ENCODE peak calls at places on chromosome 21, in six cellular contexts. Q is brain microvascular endothelial cell, C is colonic mucosa, K is cardiac fibroblast, S is heart right ventricle, Y is tibial artery. D is an unnamed sample.

GRCh38 chr21:31201144-31201543 is 142.9 kb downstream of the TIAM1 start:
- DNase-seq in Q (no peak), C (no peak), K (no peak), S (no peak), Y (no peak), D (no peak)

GRCh38 chr21:41616063-41616591 is 108.2 kb upstream of the TMPRSS2 start:
- DNase-seq in Q (peak), C (no peak), K (peak), S (no peak), Y (no peak), D (peak)

GRCh38 chr21:25369524-25370300 is 237.6 kb downstream of the MRPL39 start:
- DNase-seq in Q (no peak), C (no peak), K (peak), S (no peak), Y (no peak), D (peak)

GRCh38 chr21:41692216-41692615 is 74.6 kb downstream of the RIPK4 start:
- DNase-seq in Q (no peak), C (no peak), K (no peak), S (no peak), Y (no peak), D (no peak)

GRCh38 chr21:46018615-46019014 is 37.0 kb downstream of the COL6A1 start:
- DNase-seq in Q (no peak), C (no peak), K (no peak), S (no peak), Y (no peak), D (no peak)

GRCh38 chr21:14551741-14552140 is 5.6 kb upstream of the SAMSN1 start:
- DNase-seq in Q (no peak), C (no peak), K (peak), S (no peak), Y (no peak), D (no peak)

GRCh38 chr21:32886339-32886738 is 114.8 kb upstream of the PAXBP1 start:
- DNase-seq in Q (no peak), C (no peak), K (no peak), S (no peak), Y (no peak), D (no peak)

GRCh38 chr21:17853393-17854275 is 34.5 kb upstream of the C21orf91 start:
- DNase-seq in Q (no peak), C (no peak), K (no peak), S (no peak), Y (no peak), D (no peak)

GRCh38 chr21:26920055-26920454 is 46.8 kb downstream of the ADAMTS5 start:
- DNase-seq in Q (no peak), C (no peak), K (peak), S (no peak), Y (no peak), D (peak)

GRCh38 chr21:18155508-18156193 is 89.0 kb upstream of the CHODL start:
- DNase-seq in Q (peak), C (no peak), K (peak), S (no peak), Y (no peak), D (no peak)

GRCh38 chr21:25329227-25329626 is 278.1 kb downstream of the MRPL39 start:
- DNase-seq in Q (no peak), C (no peak), K (peak), S (no peak), Y (no peak), D (peak)

GRCh38 chr21:45709127-45709526 is 65.6 kb downstream of the PCBP3 start:
- DNase-seq in Q (no peak), C (no peak), K (peak), S (no peak), Y (no peak), D (peak)

GRCh38 chr21:26846036-26846931 is 1.1 kb upstream of the ADAMTS1 start:
- DNase-seq in Q (peak), C (peak), K (peak), S (peak), Y (peak), D (peak)

GRCh38 chr21:38351961-38352521 is 95.2 kb downstream of the KCNJ15 start:
- DNase-seq in Q (peak), C (no peak), K (peak), S (no peak), Y (no peak), D (peak)

GRCh38 chr21:17780539-17780938 is 38.6 kb downstream of the C21orf91 start:
- DNase-seq in Q (no peak), C (no peak), K (no peak), S (no peak), Y (no peak), D (no peak)

GRCh38 chr21:29487154-29487553 is 188.4 kb downstream of the BACH1 start:
- DNase-seq in Q (no peak), C (no peak), K (no peak), S (no peak), Y (no peak), D (no peak)

GRCh38 chr21:38388219-38388618 is 110.1 kb downstream of the ERG start:
- DNase-seq in Q (peak), C (no peak), K (peak), S (no peak), Y (no peak), D (peak)

GRCh38 chr21:40732998-40733397 is 114.0 kb downstream of the DSCAM start:
- DNase-seq in Q (no peak), C (no peak), K (no peak), S (no peak), Y (no peak), D (no peak)

GRCh38 chr21:21196087-21196486 is 197.9 kb downstream of the NCAM2 start:
- DNase-seq in Q (peak), C (no peak), K (peak), S (no peak), Y (no peak), D (no peak)

GRCh38 chr21:31326478-31327247 is 17.4 kb downstream of the TIAM1 start:
- DNase-seq in Q (no peak), C (no peak), K (peak), S (no peak), Y (no peak), D (peak)

GRCh38 chr21:46113497-46114176 is 15.7 kb downstream of the COL6A2 start:
- DNase-seq in Q (no peak), C (no peak), K (no peak), S (no peak), Y (no peak), D (no peak)

GRCh38 chr21:42311816-42312625 is 3.2 kb downstream of the TFF3 start:
- DNase-seq in Q (no peak), C (peak), K (no peak), S (no peak), Y (no peak), D (no peak)

GRCh38 chr21:14259669-14260458 is 43.9 kb downstream of the RBM11 start:
- DNase-seq in Q (peak), C (peak), K (peak), S (no peak), Y (no peak), D (peak)

GRCh38 chr21:21463456-21463855 is 465.2 kb downstream of the NCAM2 start:
- DNase-seq in Q (no peak), C (no peak), K (no peak), S (no peak), Y (no peak), D (peak)

GRCh38 chr21:37886726-37887309 is 29.4 kb downstream of the KCNJ6 start:
- DNase-seq in Q (no peak), C (no peak), K (no peak), S (no peak), Y (no peak), D (no peak)

GRCh38 chr21:41250519-41250918 is 66.1 kb upstream of the FAM3B start:
- DNase-seq in Q (no peak), C (no peak), K (peak), S (no peak), Y (peak), D (peak)

GRCh38 chr21:42289926-42290325 is 25.3 kb downstream of the TFF3 start:
- DNase-seq in Q (no peak), C (peak), K (no peak), S (no peak), Y (peak), D (no peak)

GRCh38 chr21:29217818-29218252 is 80.9 kb upstream of the BACH1 start:
- DNase-seq in Q (peak), C (no peak), K (peak), S (no peak), Y (no peak), D (peak)

GRCh38 chr21:46214478-46215340 is 13.9 kb downstream of the LSS start:
- DNase-seq in Q (no peak), C (no peak), K (no peak), S (no peak), Y (peak), D (no peak)

GRCh38 chr21:32653326-32653901 is 41.2 kb upstream of the CFAP298 start:
- DNase-seq in Q (peak), C (no peak), K (peak), S (no peak), Y (no peak), D (peak)

GRCh38 chr21:29849735-29850176 is 90.0 kb downstream of the GRIK1 start:
- DNase-seq in Q (peak), C (peak), K (peak), S (no peak), Y (peak), D (peak)

GRCh38 chr21:25171438-25171837 is 435.8 kb downstream of the MRPL39 start:
- DNase-seq in Q (no peak), C (no peak), K (peak), S (no peak), Y (no peak), D (peak)

GRCh38 chr21:46637952-46638746 is 2.7 kb downstream of the PRMT2 start:
- DNase-seq in Q (no peak), C (no peak), K (peak), S (no peak), Y (no peak), D (no peak)

GRCh38 chr21:25936776-25937175 is 202.0 kb downstream of the GABPA start:
- DNase-seq in Q (no peak), C (no peak), K (peak), S (no peak), Y (no peak), D (no peak)

GRCh38 chr21:24275613-24276012 is 1331.7 kb downstream of the MRPL39 start:
- DNase-seq in Q (no peak), C (no peak), K (no peak), S (no peak), Y (no peak), D (no peak)

GRCh38 chr21:42245348-42246185 is 26.6 kb downstream of the ABCG1 start:
- DNase-seq in Q (no peak), C (no peak), K (no peak), S (no peak), Y (no peak), D (no peak)

GRCh38 chr21:29581393-29581792 is 282.7 kb downstream of the BACH1 start:
- DNase-seq in Q (no peak), C (no peak), K (no peak), S (no peak), Y (no peak), D (no peak)

GRCh38 chr21:46559291-46559983 is 45.4 kb downstream of the S100B start:
- DNase-seq in Q (no peak), C (no peak), K (no peak), S (no peak), Y (no peak), D (no peak)

GRCh38 chr21:32338209-32338921 is 39.7 kb downstream of the MRAP start:
- DNase-seq in Q (no peak), C (no peak), K (no peak), S (no peak), Y (no peak), D (no peak)

GRCh38 chr21:16002872-16003466 is 273.2 kb downstream of the USP25 start:
- DNase-seq in Q (peak), C (no peak), K (peak), S (no peak), Y (no peak), D (peak)
- TF ChIP-seq CTCF in Q (peak), C (no peak), K (peak), S (peak), Y (no peak), D (peak)

GRCh38 chr21:36630485-36631206 is 68.3 kb upstream of the SIM2 start:
- DNase-seq in Q (peak), C (peak), K (peak), S (peak), Y (peak), D (peak)
- H3K4me3 ChIP-seq in Q (no peak), C (no peak), K (no peak), S (no peak), Y (no peak), D (no peak)

GRCh38 chr21:34073749-34074282 is 438 bp downstream of the MRPS6 start:
- DNase-seq in Q (no peak), C (peak), K (no peak), S (peak), Y (no peak), D (peak)
- TF ChIP-seq CTCF in Q (no peak), C (no peak), K (no peak), S (no peak), Y (no peak), D (no peak)

DNA sequence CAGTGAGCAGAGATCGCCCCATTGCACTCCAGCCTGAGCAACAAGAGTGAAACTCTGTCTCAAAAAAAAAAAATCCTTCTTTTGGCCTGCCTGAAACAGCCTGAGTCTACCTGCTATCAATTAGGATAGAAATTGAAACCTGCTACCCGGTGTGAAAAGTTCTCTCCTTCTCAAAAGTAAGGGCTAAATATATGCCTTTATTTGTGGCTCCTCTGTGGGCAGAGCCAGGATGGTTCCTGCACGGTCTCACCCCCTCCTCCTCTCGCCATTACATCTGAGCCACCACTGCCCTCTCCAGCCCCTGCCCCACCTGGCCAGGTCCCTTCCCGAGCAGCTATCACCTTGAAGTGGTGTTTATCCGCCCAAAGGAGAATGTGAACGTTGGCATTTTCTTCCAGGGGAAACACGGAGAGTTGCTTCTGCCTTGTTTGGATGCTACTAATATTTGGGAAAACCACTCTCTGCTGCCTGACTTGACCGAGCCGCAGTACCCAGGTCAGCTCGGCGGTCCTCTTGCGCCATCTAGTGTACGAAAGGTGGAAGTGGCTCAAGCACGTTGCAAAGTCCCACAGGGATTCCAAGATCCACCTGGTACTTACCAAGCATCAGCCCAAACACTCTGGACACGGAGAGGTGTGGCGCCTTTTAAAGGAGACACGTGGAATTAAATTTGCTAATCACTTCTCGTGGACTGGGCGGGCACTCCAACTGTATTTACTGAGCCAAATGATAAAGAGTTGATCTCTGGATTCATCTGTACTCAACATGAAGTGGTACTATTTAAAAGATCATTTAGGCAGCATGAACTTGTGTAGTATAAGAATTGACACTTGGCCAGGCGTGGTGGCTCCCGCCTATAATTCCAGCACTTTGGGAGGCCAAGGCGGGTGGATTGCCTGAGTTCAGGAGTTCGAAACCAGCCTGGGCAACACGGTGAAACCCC is 31.9 kb downstream of the SETD4 start:
- DNase-seq in Q (peak), C (peak), K (peak), S (peak), Y (peak), D (peak)
- H3K4me3 ChIP-seq in Q (no peak), C (no peak), K (no peak), S (no peak), Y (no peak), D (no peak)

GRCh38 chr21:39705849-39706248 is 39.1 kb upstream of the IGSF5 start:
- DNase-seq in Q (no peak), C (no peak), K (no peak), S (no peak), Y (no peak), D (peak)
- TF ChIP-seq CTCF in Q (no peak), C (no peak), K (no peak), S (no peak), Y (no peak), D (peak)

DNA sequence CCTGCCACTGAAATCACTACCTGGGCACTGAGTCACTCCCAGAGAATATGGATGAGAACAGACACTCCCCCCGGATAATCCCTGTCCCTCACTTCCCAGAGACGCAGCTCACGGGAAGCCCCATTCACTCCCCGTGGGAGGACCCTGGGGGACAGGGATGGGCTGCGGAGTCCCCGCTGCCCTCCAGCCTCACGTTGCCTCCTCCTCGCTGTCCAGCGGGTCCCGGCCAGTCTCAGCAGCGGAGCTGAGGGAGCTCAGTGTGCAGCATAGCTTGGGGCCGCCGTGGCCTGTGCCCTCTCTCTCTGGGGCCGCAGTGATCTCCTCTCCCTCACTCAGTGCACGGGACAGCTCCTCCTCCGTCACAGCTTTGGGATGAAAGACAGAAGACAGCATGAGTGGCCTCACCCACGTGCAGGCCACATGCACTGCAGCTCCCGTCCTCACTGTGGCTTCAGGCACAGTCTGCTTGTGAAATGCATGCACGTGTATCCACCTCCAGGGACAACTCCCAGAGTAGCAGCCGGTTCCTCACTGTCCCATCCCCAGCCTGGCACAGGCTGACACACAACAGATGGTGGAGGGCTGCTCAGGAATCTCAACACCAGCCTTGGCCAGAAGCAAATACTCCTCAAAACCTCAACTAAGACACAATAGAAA is 7.4 kb downstream of the CFAP410 start:
- DNase-seq in Q (peak), C (no peak), K (no peak), S (peak), Y (no peak), D (peak)
- H3K4me3 ChIP-seq in Q (no peak), C (no peak), K (no peak), S (no peak), Y (no peak), D (no peak)

GRCh38 chr21:28193189-28193588 is 799.5 kb downstream of the LTN1 start:
- DNase-seq in Q (no peak), C (no peak), K (no peak), S (no peak), Y (no peak), D (no peak)
- TF ChIP-seq CTCF in Q (peak), C (no peak), K (peak), S (no peak), Y (no peak), D (no peak)

GRCh38 chr21:16534408-16535099 is 804.8 kb downstream of the USP25 start:
- DNase-seq in Q (no peak), C (peak), K (peak), S (peak), Y (peak), D (peak)
- H3K4me3 ChIP-seq in Q (peak), C (no peak), K (peak), S (no peak), Y (peak), D (peak)

GRCh38 chr21:36260802-36261201 is 59.2 kb upstream of the MORC3 start:
- DNase-seq in Q (no peak), C (no peak), K (no peak), S (no peak), Y (no peak), D (no peak)
- TF ChIP-seq CTCF in Q (no peak), C (no peak), K (no peak), S (no peak), Y (no peak), D (no peak)

GRCh38 chr21:43354016-43354420 is 72.9 kb downstream of the SIK1 start:
- DNase-seq in Q (no peak), C (no peak), K (no peak), S (no peak), Y (no peak), D (no peak)

GRCh38 chr21:43353282-43354010 is 73.5 kb downstream of the SIK1 start:
- DNase-seq in Q (no peak), C (no peak), K (no peak), S (peak), Y (no peak), D (no peak)

GRCh38 chr21:43354666-43355065 is 72.3 kb downstream of the SIK1 start:
- DNase-seq in Q (no peak), C (no peak), K (no peak), S (no peak), Y (no peak), D (no peak)

GRCh38 chr21:43352138-43352537 is 74.8 kb downstream of the SIK1 start:
- DNase-seq in Q (no peak), C (no peak), K (no peak), S (no peak), Y (no peak), D (no peak)

GRCh38 chr21:43352568-43353281 is 74.2 kb downstream of the SIK1 start:
- DNase-seq in Q (no peak), C (no peak), K (peak), S (no peak), Y (no peak), D (peak)
- H3K4me3 ChIP-seq in Q (no peak), C (no peak), K (no peak), S (no peak), Y (no peak), D (no peak)

D was measured in AG10803.